ENCODE peak calls at places on chromosomes 7 and 10, in five cellular contexts. M is kidney, G is gastrocnemius medialis, B is GM06990, I is fibroblast of mammary gland. Z is an unnamed sample.

GRCh38 chr7:101058355-101058754 is 26.9 kb upstream of the TRIM56 start:
- DNase-seq in M (peak; percentile 78), G (no peak), B (peak; percentile 9), I (peak; percentile 57), Z (peak; percentile 28)

GRCh38 chr7:141974831-141975230 is 1.3 kb upstream of the TAS2R38 start:
- DNase-seq in M (no peak), G (no peak), B (no peak), I (peak; percentile 6), Z (no peak)

GRCh38 chr10:69918036-69918435 is 116.3 kb downstream of the COL13A1 start:
- DNase-seq in M (no peak), G (no peak), B (no peak), I (no peak), Z (no peak)

GRCh38 chr7:111987115-111987826 is 218.9 kb downstream of the DOCK4 start:
- DNase-seq in M (no peak), G (no peak), B (no peak), I (peak; percentile 80), Z (peak; percentile 73)

GRCh38 chr7:148772297-148773089 is 73.8 kb downstream of the CUL1 start:
- DNase-seq in M (no peak), G (peak; percentile 16), B (no peak), I (peak; percentile 95), Z (peak; percentile 95)

GRCh38 chr7:133601607-133602006 is 348.7 kb downstream of the EXOC4 start:
- DNase-seq in M (no peak), G (no peak), B (no peak), I (no peak), Z (peak; percentile 3)

GRCh38 chr7:28037220-28038010 is 143.2 kb downstream of the JAZF1 start:
- DNase-seq in M (no peak), G (no peak), B (peak; percentile 62), I (peak; percentile 97), Z (peak; percentile 93)

GRCh38 chr7:100875356-100875751 is 451 bp downstream of the SRRT start:
- DNase-seq in M (no peak), G (no peak), B (no peak), I (no peak), Z (no peak)

GRCh38 chr10:85593226-85593625 is 773.4 kb downstream of the GRID1 start:
- DNase-seq in M (no peak), G (no peak), B (no peak), I (no peak), Z (no peak)

GRCh38 chr7:42378149-42378548 is 141.1 kb upstream of the GLI3 start:
- DNase-seq in M (no peak), G (no peak), B (no peak), I (no peak), Z (no peak)

GRCh38 chr7:25805027-25805687 is 346.8 kb upstream of the NFE2L3 start:
- DNase-seq in M (no peak), G (no peak), B (no peak), I (peak; percentile 11), Z (no peak)

GRCh38 chr7:82410461-82410860 is 33.1 kb downstream of the CACNA2D1 start:
- DNase-seq in M (no peak), G (peak; percentile 82), B (no peak), I (no peak), Z (no peak)

GRCh38 chr10:4459531-4459930 is 366.5 kb upstream of the AKR1E2 start:
- DNase-seq in M (no peak), G (no peak), B (no peak), I (peak; percentile 26), Z (peak; percentile 14)

GRCh38 chr7:151402029-151402835 is 7.6 kb downstream of the WDR86 start:
- DNase-seq in M (peak; percentile 51), G (no peak), B (no peak), I (no peak), Z (no peak)

GRCh38 chr7:22481726-22482125 is 18.3 kb downstream of the STEAP1B start:
- DNase-seq in M (no peak), G (no peak), B (no peak), I (peak; percentile 34), Z (peak; percentile 69)

GRCh38 chr10:46325021-46325420 is 38.2 kb downstream of the ANTXRL start:
- DNase-seq in M (no peak), G (no peak), B (no peak), I (no peak), Z (no peak)

GRCh38 chr10:60434418-60435046 is 44.9 kb upstream of the ANK3 start:
- DNase-seq in M (no peak), G (no peak), B (no peak), I (peak; percentile 80), Z (peak; percentile 80)

GRCh38 chr10:77744249-77744648 is 106.6 kb upstream of the KCNMA1 start:
- DNase-seq in M (no peak), G (no peak), B (no peak), I (peak; percentile 39), Z (peak; percentile 59)

GRCh38 chr10:24952146-24952700 is at the start of gene PRTFDC1:
- DNase-seq in M (peak; percentile 88), G (no peak), B (peak; percentile 59), I (no peak), Z (peak; percentile 71)

GRCh38 chr10:114855776-114856543 is 34.4 kb downstream of the FHIP2A start:
- DNase-seq in M (no peak), G (no peak), B (no peak), I (peak; percentile 46), Z (peak; percentile 64)

GRCh38 chr7:51081270-51081890 is 235.2 kb downstream of the COBL start:
- DNase-seq in M (no peak), G (no peak), B (no peak), I (no peak), Z (no peak)

GRCh38 chr7:99558306-99559275 is at the start of gene ZNF655:
- DNase-seq in M (peak; percentile 97), G (peak; percentile 91), B (peak; percentile 90), I (peak; percentile 79), Z (peak; percentile 67)

GRCh38 chr10:88830643-88831277 is 20.9 kb downstream of the ANKRD22 start:
- DNase-seq in M (no peak), G (no peak), B (no peak), I (no peak), Z (no peak)

GRCh38 chr10:4998671-4999070 is 5.0 kb downstream of the AKR1C2 start:
- DNase-seq in M (no peak), G (no peak), B (no peak), I (no peak), Z (no peak)

GRCh38 chr7:137001041-137001440 is 132.6 kb downstream of the CHRM2 start:
- DNase-seq in M (no peak), G (no peak), B (no peak), I (no peak), Z (no peak)

GRCh38 chr10:25869067-25869591 is 64.9 kb upstream of the MYO3A start:
- DNase-seq in M (no peak), G (no peak), B (no peak), I (no peak), Z (no peak)

GRCh38 chr7:158497627-158498026 is 90.0 kb downstream of the PTPRN2 start:
- DNase-seq in M (no peak), G (no peak), B (no peak), I (no peak), Z (no peak)

GRCh38 chr7:121510858-121511482 is 114.9 kb upstream of the FAM3C start:
- DNase-seq in M (no peak), G (no peak), B (no peak), I (peak; percentile 31), Z (no peak)

DNA sequence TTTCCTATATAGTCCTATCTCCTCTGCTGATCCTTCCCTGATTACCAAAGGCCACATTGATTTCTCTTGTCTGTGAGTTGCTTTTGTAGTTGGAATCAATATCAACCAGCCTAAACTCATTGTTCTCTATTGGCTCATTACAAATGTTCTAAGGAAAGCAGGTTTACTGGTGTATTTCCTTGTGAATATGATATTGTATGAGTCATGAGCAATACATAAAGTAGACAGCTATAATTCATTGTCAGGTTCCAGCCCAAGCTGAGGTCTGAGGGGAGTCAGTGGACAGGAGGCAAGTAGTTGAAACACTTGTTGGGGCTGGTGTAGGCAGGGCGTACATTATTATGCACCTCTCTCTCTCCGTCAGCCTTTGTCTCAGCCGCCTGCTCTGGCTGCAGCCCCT is 451.8 kb downstream of the IPMK start:
- DNase-seq in M (no peak), G (no peak), B (no peak), I (no peak), Z (no peak)
- H3K4me3 ChIP-seq in M (no peak overlapping the region), G (no peak overlapping the region), B (no peak overlapping the region), I (no peak overlapping the region), Z (no peak overlapping the region)

GRCh38 chr7:1361016-1361755 is 98.1 kb downstream of the MICALL2 start:
- DNase-seq in M (peak; percentile 49), G (no peak), B (no peak), I (no peak), Z (no peak)

GRCh38 chr7:1359681-1360485 is 99.4 kb downstream of the MICALL2 start:
- DNase-seq in M (peak; percentile 46), G (no peak), B (no peak), I (no peak), Z (no peak)

GRCh38 chr7:1362301-1362700 is 97.0 kb downstream of the MICALL2 start:
- DNase-seq in M (peak; percentile 72), G (no peak), B (no peak), I (no peak), Z (no peak)

GRCh38 chr7:1360521-1360971 is 98.7 kb downstream of the MICALL2 start:
- DNase-seq in M (peak; percentile 52), G (no peak), B (no peak), I (no peak), Z (no peak)

DNA sequence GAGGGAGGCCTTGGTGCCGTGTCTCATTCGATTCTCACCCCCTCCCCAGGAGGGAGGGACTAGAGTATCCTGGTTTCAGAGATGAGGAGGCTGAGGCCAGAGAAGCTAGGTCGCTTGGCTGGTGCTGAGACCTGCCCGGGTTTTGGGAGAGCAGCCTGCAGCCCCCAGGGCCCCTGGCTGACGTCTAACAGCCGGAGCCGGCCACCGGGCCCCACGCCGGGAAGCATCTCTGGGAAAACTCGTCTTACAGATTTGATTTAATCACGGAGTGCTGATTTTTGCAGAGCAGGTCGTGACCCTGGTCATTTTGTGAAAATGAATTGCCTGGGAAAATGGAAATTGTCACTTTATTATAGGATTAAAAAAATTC is 97.5 kb downstream of the MICALL2 start:
- DNase-seq in M (peak; percentile 16), G (no peak), B (no peak), I (no peak), Z (no peak)
- TF ChIP-seq CTCF in M (no peak), G (no peak), B (no peak), I (no peak), Z (no peak)

DNA sequence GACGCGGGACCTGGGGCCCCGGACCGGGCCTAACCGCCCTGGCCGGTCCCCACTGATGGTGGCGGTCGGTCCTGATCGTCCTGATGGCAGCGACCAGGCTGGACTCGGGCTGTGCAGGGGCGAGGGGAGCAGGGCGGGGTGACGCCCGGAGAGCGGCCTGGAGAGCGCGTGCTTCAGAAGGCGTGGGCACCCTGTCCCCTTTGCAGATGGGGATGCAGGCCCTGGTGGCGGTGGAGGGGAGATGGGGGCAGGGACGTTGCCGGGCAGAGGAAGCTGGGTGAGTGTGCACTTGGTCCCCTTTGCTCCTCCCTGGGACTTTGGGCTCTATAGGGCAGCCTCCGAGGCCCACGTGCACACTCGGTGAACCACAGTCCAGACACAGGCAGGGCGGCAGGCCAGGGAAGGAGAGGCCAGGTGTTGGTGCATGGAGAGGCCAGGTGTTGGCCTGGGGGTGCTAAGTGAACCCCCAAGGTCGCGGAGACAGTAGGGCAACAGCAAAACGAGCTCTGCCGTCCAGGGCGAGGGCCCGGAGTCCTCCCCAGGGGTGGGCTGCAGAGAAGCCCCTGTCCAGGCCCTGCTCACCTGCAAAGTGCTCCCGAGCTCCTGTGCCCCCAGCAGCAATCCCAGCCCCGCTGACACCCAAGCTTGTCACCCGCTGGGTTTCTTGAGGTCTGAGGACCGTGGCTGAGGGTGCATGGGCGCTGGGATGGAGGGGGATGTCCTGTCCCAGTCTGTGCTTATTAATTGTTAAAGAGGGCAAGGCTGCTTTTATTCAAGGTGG is 42.3 kb upstream of the FAM20C start:
- DNase-seq in M (peak; percentile 91), G (peak; percentile 13), B (peak; percentile 62), I (peak; percentile 14), Z (peak; percentile 52)
- H3K4me3 ChIP-seq in M (peak overlapping the region; percentile 70), G (peak overlapping the region; percentile 65), B (peak overlapping the region; percentile 69), I (peak overlapping the region; percentile 74), Z (peak overlapping the region; percentile 67)

GRCh38 chr10:8272794-8273425 is 218.4 kb downstream of the GATA3 start:
- DNase-seq in M (no peak), G (no peak), B (no peak), I (no peak), Z (no peak)
- TF ChIP-seq CTCF in M (no peak), G (no peak), B (no peak), I (no peak), Z (no peak)